ENCODE peak calls at places on chromosomes 11 and 22, in nine cellular contexts. G is GM23248; T is body of pancreas; U is ovary; B is uterus; Q is effector memory CD4-positive, alpha-beta T cell; P is PC-9; H is aorta; I is tibial nerve. L is an unnamed sample. For H3K9me3 and H3K36me3, the result is how much of the 10 kb centered on the place peaks cover.

GRCh38 chr11:74418509-74418895 is 20.3 kb upstream of the PGM2L1 start:
- DNase-seq in B (no peak), H (no peak), T (no peak), G (peak), P (no peak), Q (no peak), U (no peak), I (no peak), L (no peak)

GRCh38 chr11:31863170-31863929 is 52.2 kb upstream of the PAX6 start:
- DNase-seq in G (no peak), I (no peak), H (no peak), T (no peak), U (no peak), Q (no peak), P (no peak), B (no peak), L (no peak)

GRCh38 chr11:16406226-16406625 is 49.9 kb upstream of the SOX6 start:
- DNase-seq in B (no peak), U (no peak), Q (no peak), T (no peak), P (no peak), G (no peak), H (no peak), I (no peak), L (no peak)

GRCh38 chr11:130581631-130582030 is 133.2 kb downstream of the ADAMTS15 start:
- DNase-seq in T (no peak), I (no peak), Q (no peak), H (no peak), G (peak), B (no peak), U (no peak), P (no peak), L (no peak)

GRCh38 chr11:18721576-18722292 is 4.3 kb downstream of the IGSF22 start:
- DNase-seq in B (peak), Q (peak), H (no peak), P (peak), T (peak), U (peak), I (no peak), G (peak), L (peak)

GRCh38 chr22:44337658-44338004 is 24.9 kb upstream of the SHISAL1 start:
- DNase-seq in G (peak), B (peak), Q (no peak), T (no peak), P (peak), I (no peak), H (peak), U (peak), L (no peak)

GRCh38 chr11:126791991-126792390 is 208.6 kb downstream of the KIRREL3 start:
- DNase-seq in B (no peak), H (no peak), I (no peak), G (no peak), T (no peak), P (no peak), Q (no peak), U (no peak), L (no peak)

GRCh38 chr22:35312198-35313059 is 12.7 kb downstream of the TOM1 start:
- DNase-seq in T (peak), H (peak), G (peak), P (peak), Q (no peak), B (no peak), I (no peak), U (no peak), L (no peak)

GRCh38 chr11:102286292-102286691 is 31.0 kb upstream of the BIRC3 start:
- DNase-seq in H (no peak), B (no peak), T (no peak), P (peak), U (no peak), I (no peak), G (no peak), Q (no peak), L (no peak)

GRCh38 chr11:116384407-116384806 is 388.4 kb downstream of the BUD13 start:
- DNase-seq in G (no peak), U (no peak), T (no peak), I (no peak), H (no peak), Q (no peak), B (no peak), P (no peak), L (no peak)

GRCh38 chr22:46027219-46028068 is 50.5 kb upstream of the WNT7B start:
- DNase-seq in I (peak), P (peak), Q (no peak), H (peak), T (peak), G (peak), B (peak), U (peak), L (peak)

GRCh38 chr11:110434952-110435779 is 5.4 kb downstream of the FDX1 start:
- DNase-seq in G (peak), U (no peak), P (peak), I (no peak), T (peak), H (no peak), Q (peak), B (no peak), L (no peak)

GRCh38 chr11:58788355-58789023 is 56.0 kb downstream of the GLYATL2 start:
- DNase-seq in I (no peak), H (no peak), B (no peak), U (peak), P (peak), Q (peak), T (peak), G (peak), L (peak)

GRCh38 chr11:22832315-22833041 is 2.9 kb upstream of the SVIP start:
- DNase-seq in P (no peak), U (no peak), H (no peak), B (no peak), T (no peak), G (peak), I (no peak), Q (no peak), L (no peak)

GRCh38 chr11:2300936-2301630 is 635 bp downstream of the C11orf21 start:
- DNase-seq in T (no peak), I (no peak), Q (no peak), P (no peak), G (no peak), B (no peak), U (no peak), H (peak), L (no peak)

GRCh38 chr11:44561275-44561781 is 4.1 kb upstream of the CD82 start:
- DNase-seq in Q (no peak), P (peak), I (no peak), B (no peak), G (no peak), H (peak), U (no peak), T (no peak), L (no peak)

GRCh38 chr11:1304376-1304775 is 5.1 kb downstream of the TOLLIP start:
- DNase-seq in U (peak), G (no peak), Q (no peak), T (peak), P (no peak), I (no peak), B (no peak), H (no peak), L (no peak)

GRCh38 chr11:74280494-74280893 is 30.9 kb downstream of the P4HA3 start:
- DNase-seq in T (no peak), G (no peak), Q (no peak), U (no peak), B (no peak), P (no peak), H (no peak), I (no peak), L (no peak)

GRCh38 chr11:2382927-2383822 is 6.1 kb downstream of the CD81 start:
- DNase-seq in G (peak), U (peak), H (no peak), T (peak), P (no peak), I (no peak), Q (no peak), B (peak), L (peak)

GRCh38 chr11:3231851-3232744 is at the start of gene MRGPRE:
- DNase-seq in P (peak), B (peak), Q (no peak), T (peak), G (peak), H (peak), U (peak), I (no peak), L (peak)

GRCh38 chr11:115421338-115422012 is 82.7 kb downstream of the CADM1 start:
- DNase-seq in Q (no peak), B (no peak), I (no peak), T (no peak), H (no peak), G (no peak), U (no peak), P (no peak), L (no peak)

GRCh38 chr11:1494650-1495049 is 8.1 kb upstream of the MOB2 start:
- DNase-seq in Q (no peak), G (no peak), P (no peak), B (no peak), H (no peak), T (no peak), U (no peak), I (no peak), L (no peak)

GRCh38 chr11:7910389-7910788 is 20.7 kb downstream of the OR10A6 start:
- DNase-seq in U (no peak), P (no peak), T (no peak), Q (no peak), G (no peak), I (no peak), B (no peak), H (no peak), L (no peak)

GRCh38 chr22:31829505-31829904 is 75.7 kb downstream of the DEPDC5 start:
- DNase-seq in G (peak), I (no peak), P (peak), B (no peak), U (peak), T (no peak), H (no peak), Q (no peak), L (no peak)

GRCh38 chr11:119370486-119371046 is 10.9 kb downstream of the USP2 start:
- DNase-seq in T (no peak), Q (no peak), B (peak), G (peak), P (no peak), U (no peak), I (no peak), H (peak), L (peak)

GRCh38 chr11:22920939-22921565 is 60.8 kb upstream of the CCDC179 start:
- DNase-seq in Q (no peak), H (no peak), P (peak), U (no peak), I (no peak), T (peak), G (peak), B (no peak), L (peak)

GRCh38 chr11:61860054-61860903 is 31.1 kb downstream of the FADS3 start:
- DNase-seq in H (no peak), G (no peak), B (peak), T (peak), Q (no peak), P (peak), U (peak), I (no peak), L (peak)

DNA sequence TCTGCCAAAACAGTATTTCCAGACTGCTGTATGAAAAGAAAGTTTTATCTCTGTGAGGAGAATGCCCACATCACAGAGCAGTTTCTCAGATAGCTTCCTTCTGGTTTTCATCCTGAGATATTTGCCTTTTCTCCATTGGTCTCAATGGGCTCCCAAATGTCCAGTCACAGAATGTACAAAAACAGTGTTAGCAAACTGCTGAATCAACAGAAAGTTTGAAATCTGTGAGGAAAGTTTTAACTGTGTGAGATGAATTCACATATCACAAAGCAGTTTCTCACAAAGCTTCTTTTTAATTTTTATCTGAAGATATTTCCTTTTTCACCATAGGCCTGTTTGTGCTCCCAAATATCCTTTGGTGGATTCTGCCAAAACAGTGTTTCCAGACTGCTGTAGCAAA is 207.2 kb upstream of the TRIM48 start:
- DNase-seq in H (no peak), U (no peak), B (no peak), G (no peak), I (no peak), P (no peak), Q (no peak), T (no peak), L (no peak)
- H3K9me3 ChIP-seq in H (under half), U (under half), B (under half), G (under half), I (under half), P (under half), Q (under half), T (under half), L (under half)

DNA sequence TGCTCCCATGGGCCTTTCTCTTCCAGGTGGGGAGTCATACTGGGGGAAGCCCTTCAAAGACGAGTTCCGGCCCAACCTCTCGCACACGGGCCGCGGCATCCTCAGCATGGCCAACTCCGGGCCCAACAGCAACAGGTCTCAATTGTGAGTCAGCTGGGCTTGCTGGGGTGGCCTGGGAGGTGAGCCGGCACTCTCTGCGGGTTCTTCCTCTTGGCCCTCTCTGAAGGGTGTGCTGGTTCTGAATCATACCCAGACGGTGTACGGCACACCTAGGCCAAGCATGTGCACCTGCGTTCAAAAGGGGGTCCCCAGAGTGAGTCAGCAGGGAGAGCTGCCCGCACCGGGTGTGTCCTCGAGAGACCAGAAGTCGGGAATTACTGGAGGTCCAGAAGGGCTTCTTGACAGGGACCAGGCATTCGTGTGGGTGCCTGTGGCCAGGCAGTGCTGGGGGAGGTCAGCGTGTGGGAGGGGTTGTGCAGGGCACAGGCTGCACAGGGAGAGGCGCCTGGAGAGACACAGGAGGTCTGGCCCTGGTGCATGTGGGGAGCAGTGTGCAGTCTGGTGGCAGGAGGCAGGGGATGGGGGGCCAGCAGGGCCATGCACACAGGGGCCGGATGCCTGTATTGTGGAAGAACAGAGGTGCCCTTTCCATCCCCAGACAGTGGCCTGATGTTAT is 23.0 kb downstream of the PPIL2 start:
- DNase-seq in B (no peak), Q (no peak), P (no peak), T (no peak), H (no peak), U (no peak), I (no peak), G (no peak), L (no peak)
- H3K36me3 ChIP-seq in B (under half), Q (half or more), P (under half), T (under half), H (under half), U (under half), I (under half), G (under half), L (half or more)

GRCh38 chr11:104876324-104876723 is 21.9 kb downstream of the CASP12 start:
- DNase-seq in P (no peak), G (no peak), H (no peak), T (no peak), B (no peak), I (no peak), U (no peak), Q (no peak), L (no peak)
- H3K27ac ChIP-seq in P (no peak), G (no peak), H (no peak), T (no peak), B (no peak), I (no peak), U (no peak), Q (no peak), L (no peak)

GRCh38 chr22:47623740-47624103 is 861.3 kb downstream of the TBC1D22A start:
- DNase-seq in P (no peak), T (no peak), I (no peak), U (no peak), Q (no peak), B (no peak), G (no peak), H (no peak), L (no peak)

GRCh38 chr22:47621253-47621652 is 858.8 kb downstream of the TBC1D22A start:
- DNase-seq in G (no peak), P (no peak), B (no peak), T (no peak), Q (no peak), I (no peak), H (no peak), U (no peak), L (no peak)

GRCh38 chr22:47624277-47625012 is 862.0 kb downstream of the TBC1D22A start:
- DNase-seq in U (no peak), P (no peak), Q (no peak), G (no peak), B (no peak), H (no peak), T (no peak), I (no peak), L (no peak)

GRCh38 chr22:47623056-47623739 is 860.7 kb downstream of the TBC1D22A start:
- DNase-seq in U (no peak), H (no peak), P (no peak), B (no peak), Q (no peak), G (no peak), T (no peak), I (no peak), L (no peak)

DNA sequence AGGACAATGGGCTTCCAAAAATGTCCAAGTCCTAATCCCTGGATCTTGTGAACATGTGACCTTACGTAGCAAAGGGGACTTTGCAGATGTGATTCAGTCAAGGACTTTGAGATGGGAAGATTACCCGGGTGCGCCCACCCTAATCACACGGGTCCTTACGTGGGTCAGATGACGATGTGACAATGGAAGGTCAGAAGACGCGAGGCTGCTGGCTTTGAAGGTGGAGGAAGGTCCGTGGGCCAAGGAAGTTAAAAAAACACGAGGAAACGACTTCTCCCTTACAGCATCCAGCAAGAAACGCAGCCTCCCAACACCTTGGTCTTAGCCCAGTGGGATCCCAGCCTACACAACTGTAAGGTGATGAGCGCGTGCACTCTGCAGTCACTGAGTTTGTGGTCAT is 860.1 kb downstream of the TBC1D22A start:
- DNase-seq in T (no peak), I (no peak), G (no peak), P (no peak), Q (no peak), H (no peak), B (no peak), U (no peak), L (no peak)
- H3K9me3 ChIP-seq in T (under half), I (under half), G (under half), P (under half), Q (under half), H (under half), B (under half), U (under half), L (under half)

DNA sequence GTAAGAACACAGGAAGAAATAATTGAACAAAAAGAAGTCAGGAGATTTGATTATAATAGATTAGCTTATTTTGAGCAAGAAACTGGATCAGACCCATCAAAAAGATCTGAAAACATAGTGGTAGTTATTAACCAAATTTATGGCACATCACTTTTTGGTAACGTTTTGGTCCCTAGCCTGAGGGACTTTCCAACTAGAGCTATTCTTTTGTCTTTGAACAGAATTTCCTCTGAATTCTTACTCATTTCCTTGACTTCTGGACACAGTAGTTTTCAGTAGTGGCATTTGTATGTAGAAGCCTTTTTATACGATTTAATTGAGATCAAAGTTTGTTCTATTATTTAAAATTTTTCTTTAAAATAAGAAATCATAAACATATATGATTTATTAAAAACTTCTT is 96.5 kb upstream of the PDGFD start:
- DNase-seq in Q (no peak), B (no peak), H (no peak), P (no peak), I (no peak), T (no peak), U (no peak), G (no peak), L (no peak)
- H3K36me3 ChIP-seq in Q (under half), B (under half), H (under half), P (under half), I (under half), T (under half), U (under half), G (under half), L (under half)

GRCh38 chr11:27205779-27206549 is 157.1 kb downstream of the CCDC34 start:
- DNase-seq in U (no peak), Q (no peak), H (no peak), I (no peak), P (no peak), B (no peak), G (no peak), T (no peak), L (no peak)

GRCh38 chr11:27205269-27205668 is 157.7 kb downstream of the CCDC34 start:
- DNase-seq in G (no peak), H (no peak), T (no peak), P (no peak), I (no peak), B (no peak), Q (no peak), U (no peak), L (no peak)

GRCh38 chr11:27208846-27209245 is 154.2 kb downstream of the CCDC34 start:
- DNase-seq in G (no peak), T (no peak), P (no peak), B (no peak), H (no peak), Q (no peak), U (no peak), I (no peak), L (no peak)

GRCh38 chr11:27209562-27210005 is 153.4 kb downstream of the CCDC34 start:
- DNase-seq in G (peak), T (no peak), H (no peak), U (no peak), B (no peak), I (no peak), Q (no peak), P (peak), L (peak)

GRCh38 chr11:27207025-27207650 is 155.9 kb downstream of the CCDC34 start:
- DNase-seq in G (no peak), P (no peak), Q (no peak), U (no peak), I (no peak), T (no peak), H (no peak), B (no peak), L (no peak)
- H3K27ac ChIP-seq in G (no peak), P (no peak), Q (no peak), U (no peak), I (no peak), T (no peak), H (no peak), B (no peak), L (no peak)